ENCODE peak calls at places on chromosomes 7 and 10, in six cellular contexts. O is fibroblast of lung; Z is MM.1S; F is left ventricle myocardium superior; A is activated CD4-positive, CD25-positive, alpha-beta regulatory T cell; X is RWPE1. V is an unnamed sample.

GRCh38 chr10:124162136-124162535 is 68.7 kb upstream of the CHST15 start:
- DNase-seq in O (no peak), A (no peak), X (no peak), F (no peak), Z (no peak), V (no peak)

GRCh38 chr7:48363174-48363573 is 191.9 kb downstream of the ABCA13 start:
- DNase-seq in Z (no peak), X (no peak), A (no peak), O (no peak), F (no peak), V (no peak)

GRCh38 chr10:47059606-47060311 is 148.5 kb downstream of the PTPN20 start:
- DNase-seq in Z (no peak), A (no peak), O (no peak), X (no peak), F (no peak), V (no peak)

GRCh38 chr7:70944516-70944915 is 187.4 kb upstream of the GALNT17 start:
- DNase-seq in Z (no peak), X (no peak), A (no peak), F (no peak), O (no peak), V (no peak)

GRCh38 chr7:93601363-93601762 is 26.8 kb upstream of the CALCR start:
- DNase-seq in Z (no peak), O (no peak), X (no peak), F (no peak), A (no peak), V (no peak)

GRCh38 chr7:1703475-1704325 is 33.6 kb downstream of the ELFN1 start:
- DNase-seq in X (no peak), O (no peak), F (no peak), A (no peak), Z (no peak), V (peak)

GRCh38 chr7:16223963-16224707 is 197.2 kb downstream of the CRPPA start:
- DNase-seq in F (no peak), Z (no peak), A (no peak), X (no peak), O (no peak), V (no peak)

GRCh38 chr10:77348711-77349110 is 288.9 kb downstream of the KCNMA1 start:
- DNase-seq in A (no peak), O (no peak), Z (no peak), X (no peak), F (no peak), V (no peak)

V was measured in H1.